ENCODE peak calls at places on chromosomes 2 and 18, in six cellular contexts. K is ascending aorta, Q is cardiac muscle cell, G is left ventricle myocardium inferior, B is endothelial cell of umbilical vein, D is tibial nerve. X is an unnamed sample.

GRCh38 chr2:218438601-218439000 is 19.7 kb downstream of the VIL1 start:
- DNase-seq in K (peak; percentile 39), Q (no peak), G (peak; percentile 36), B (no peak), D (no peak), X (no peak)

GRCh38 chr2:176876493-176877103 is 336.0 kb upstream of the HNRNPA3 start:
- DNase-seq in K (no peak), Q (no peak), G (no peak), B (no peak), D (no peak), X (no peak)

GRCh38 chr2:189516546-189516945 is 64.0 kb downstream of the SLC40A1 start:
- DNase-seq in K (no peak), Q (no peak), G (no peak), B (no peak), D (no peak), X (no peak)

GRCh38 chr2:39437522-39438296 is 624 bp upstream of the MAP4K3 start:
- DNase-seq in K (peak; percentile 72), Q (no peak), G (peak; percentile 28), B (peak; percentile 47), D (peak; percentile 25), X (peak; percentile 14)

GRCh38 chr18:73835656-73836055 is 312.0 kb downstream of the FBXO15 start:
- DNase-seq in K (no peak), Q (no peak), G (no peak), B (no peak), D (no peak), X (no peak)

GRCh38 chr2:230172156-230172555 is 47.6 kb downstream of the SP110 start:
- DNase-seq in K (no peak), Q (no peak), G (no peak), B (no peak), D (no peak), X (no peak)

GRCh38 chr2:145070703-145071102 is 550.8 kb upstream of the ZEB2 start:
- DNase-seq in K (no peak), Q (no peak), G (no peak), B (no peak), D (no peak), X (no peak)

GRCh38 chr18:79575891-79576685 is 103.5 kb upstream of the CTDP1 start:
- DNase-seq in K (peak; percentile 58), Q (no peak), G (peak; percentile 64), B (no peak), D (no peak), X (no peak)

GRCh38 chr2:101677657-101678056 is 19.9 kb upstream of the MAP4K4 start:
- DNase-seq in K (no peak), Q (no peak), G (no peak), B (no peak), D (no peak), X (no peak)

GRCh38 chr2:217402622-217403383 is 542.9 kb upstream of the TNP1 start:
- DNase-seq in K (peak; percentile 72), Q (no peak), G (no peak), B (no peak), D (no peak), X (no peak)

GRCh38 chr2:141699573-141699972 is 431.2 kb downstream of the LRP1B start:
- DNase-seq in K (no peak), Q (no peak), G (no peak), B (no peak), D (no peak), X (no peak)

GRCh38 chr2:26922638-26923466 is 47.6 kb upstream of the MAPRE3 start:
- DNase-seq in K (no peak), Q (peak; percentile 81), G (peak; percentile 34), B (peak; percentile 33), D (peak; percentile 23), X (peak; percentile 23)

GRCh38 chr2:40127147-40127546 is 324.7 kb downstream of the SLC8A1 start:
- DNase-seq in K (no peak), Q (no peak), G (no peak), B (no peak), D (no peak), X (no peak)

GRCh38 chr2:70085711-70086277 is 1.5 kb upstream of the PCBP1 start:
- DNase-seq in K (peak; percentile 53), Q (no peak), G (no peak), B (peak; percentile 51), D (no peak), X (no peak)

GRCh38 chr2:213187833-213188532 is 36.6 kb upstream of the IKZF2 start:
- DNase-seq in K (no peak), Q (peak; percentile 90), G (no peak), B (no peak), D (no peak), X (no peak)

GRCh38 chr18:21362921-21363320 is 120.9 kb downstream of the GREB1L start:
- DNase-seq in K (no peak), Q (no peak), G (no peak), B (no peak), D (no peak), X (no peak)

GRCh38 chr2:14626873-14627272 is 5.6 kb upstream of the LRATD1 start:
- DNase-seq in K (no peak), Q (no peak), G (no peak), B (no peak), D (no peak), X (no peak)

GRCh38 chr2:15684161-15685042 is 92.7 kb downstream of the DDX1 start:
- DNase-seq in K (no peak), Q (no peak), G (no peak), B (no peak), D (no peak), X (no peak)

GRCh38 chr2:71299507-71299906 is 32.1 kb upstream of the ZNF638 start:
- DNase-seq in K (no peak), Q (peak; percentile 45), G (no peak), B (peak; percentile 63), D (peak; percentile 12), X (no peak)

GRCh38 chr18:59961086-59961485 is 61.3 kb downstream of the PMAIP1 start:
- DNase-seq in K (no peak), Q (no peak), G (no peak), B (no peak), D (no peak), X (no peak)

GRCh38 chr2:39059366-39059952 is 61.4 kb downstream of the SOS1 start:
- DNase-seq in K (no peak), Q (peak; percentile 72), G (no peak), B (peak; percentile 60), D (no peak), X (no peak)

GRCh38 chr18:371616-371998 is 103.8 kb upstream of the THOC1 start:
- DNase-seq in K (no peak), Q (peak; percentile 58), G (no peak), B (no peak), D (no peak), X (no peak)

GRCh38 chr2:190648289-190649034 is 421 bp upstream of the NAB1 start:
- DNase-seq in K (peak; percentile 95), Q (peak; percentile 85), G (peak; percentile 94), B (peak; percentile 83), D (peak; percentile 84), X (peak; percentile 94)

GRCh38 chr2:112155331-112156151 is 17.4 kb downstream of the FBLN7 start:
- DNase-seq in K (peak; percentile 59), Q (no peak), G (no peak), B (peak; percentile 33), D (no peak), X (peak; percentile 40)

GRCh38 chr18:34509163-34509562 is 200.9 kb upstream of the DTNA start:
- DNase-seq in K (no peak), Q (no peak), G (no peak), B (no peak), D (no peak), X (no peak)

GRCh38 chr18:24683965-24684364 is 223.5 kb downstream of the HRH4 start:
- DNase-seq in K (no peak), Q (no peak), G (no peak), B (no peak), D (no peak), X (no peak)

GRCh38 chr2:238025741-238026360 is 35.0 kb upstream of the SCLY start:
- DNase-seq in K (no peak), Q (no peak), G (no peak), B (no peak), D (no peak), X (no peak)

GRCh38 chr18:48836231-48836805 is 114.4 kb downstream of the SMAD7 start:
- DNase-seq in K (peak; percentile 38), Q (no peak), G (no peak), B (no peak), D (no peak), X (no peak)

GRCh38 chr18:48836806-48837615 is 113.8 kb downstream of the SMAD7 start:
- DNase-seq in K (peak; percentile 53), Q (no peak), G (no peak), B (no peak), D (no peak), X (no peak)

GRCh38 chr18:48838921-48839818 is 111.6 kb downstream of the SMAD7 start:
- DNase-seq in K (no peak), Q (no peak), G (no peak), B (no peak), D (no peak), X (peak; percentile 25)

GRCh38 chr18:48838166-48838775 is 112.5 kb downstream of the SMAD7 start:
- DNase-seq in K (no peak), Q (no peak), G (no peak), B (no peak), D (no peak), X (no peak)

GRCh38 chr18:48837676-48838075 is 113.1 kb downstream of the SMAD7 start:
- DNase-seq in K (no peak), Q (no peak), G (no peak), B (no peak), D (no peak), X (no peak)
- H3K4me1 ChIP-seq in K (peaks cover 53% of the 10 kb centered on the region), Q (peaks cover 52% of the 10 kb centered on the region), G (peaks cover 69% of the 10 kb centered on the region), B (peaks cover 57% of the 10 kb centered on the region), D (peaks cover 32% of the 10 kb centered on the region), X (peaks cover 90% of the 10 kb centered on the region)

DNA sequence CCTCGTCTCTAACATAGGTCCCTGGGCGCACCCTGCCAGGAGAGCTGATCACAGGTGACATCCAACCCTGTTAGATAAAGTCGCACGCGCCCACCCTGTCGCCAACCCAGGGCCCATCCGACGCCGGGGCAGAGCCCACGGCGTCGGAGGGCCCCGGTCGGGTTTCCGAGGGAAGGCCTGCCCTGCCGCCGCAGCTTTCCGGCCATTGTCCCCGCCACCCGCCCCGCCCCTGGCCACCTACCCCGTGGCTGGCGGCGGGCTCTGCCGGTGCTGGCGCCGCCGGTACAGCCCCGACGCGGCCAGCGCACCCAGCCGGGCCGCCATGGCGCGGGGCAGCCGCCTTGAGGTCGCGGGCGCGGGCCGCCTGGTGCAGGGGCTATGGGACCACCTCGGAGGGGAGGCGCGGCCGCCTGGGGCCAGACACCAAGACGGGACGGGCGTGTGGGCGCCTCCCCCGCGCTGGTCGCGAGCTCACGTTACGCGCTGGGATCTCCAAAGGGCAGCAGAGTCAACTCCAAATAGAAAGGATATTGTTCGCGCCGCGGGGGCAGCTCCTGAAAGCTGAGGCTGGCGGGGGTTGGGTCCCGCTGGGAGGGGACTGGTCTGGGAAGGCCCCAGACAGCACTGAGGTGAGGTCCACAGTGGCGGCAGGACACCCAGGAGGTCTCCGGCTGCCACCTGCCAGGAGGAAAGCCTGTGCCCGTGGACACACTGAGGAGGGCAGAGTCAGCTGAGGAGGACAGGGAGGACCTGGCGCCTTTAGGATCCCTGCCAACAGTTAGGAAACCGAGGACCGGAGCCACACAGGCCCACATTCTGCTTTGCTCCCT is 11.1 kb downstream of the LIMS2 start:
- DNase-seq in K (peak; percentile 63), Q (no peak), G (peak; percentile 59), B (peak; percentile 50), D (no peak), X (peak; percentile 37)
- H3K4me1 ChIP-seq in K (peaks cover 70% of the 10 kb centered on the region), Q (peaks cover 29% of the 10 kb centered on the region), G (peaks cover 97% of the 10 kb centered on the region), B (peaks cover 48% of the 10 kb centered on the region), D (peaks cover 36% of the 10 kb centered on the region), X (no peaks in the 10 kb centered on the region)

GRCh38 chr2:54475285-54475684 is 19.2 kb downstream of the SPTBN1 start:
- DNase-seq in K (no peak), Q (no peak), G (no peak), B (no peak), D (no peak), X (no peak)
- H3K4me1 ChIP-seq in K (peaks cover 26% of the 10 kb centered on the region), Q (peaks cover 74% of the 10 kb centered on the region), G (peaks cover 99% of the 10 kb centered on the region), B (peaks cover 16% of the 10 kb centered on the region), D (peaks cover 70% of the 10 kb centered on the region), X (no peaks in the 10 kb centered on the region)

GRCh38 chr18:75644871-75645270 is 217.4 kb upstream of the SMIM21 start:
- DNase-seq in K (no peak), Q (no peak), G (no peak), B (no peak), D (no peak), X (no peak)
- H3K4me1 ChIP-seq in K (no peaks in the 10 kb centered on the region), Q (no peaks in the 10 kb centered on the region), G (peaks cover under 1% of the 10 kb centered on the region), B (no peaks in the 10 kb centered on the region), D (no peaks in the 10 kb centered on the region), X (no peaks in the 10 kb centered on the region)

X was measured in CD8-positive, alpha-beta T cell.